ENCODE peak calls at places on chromosomes 7 and 10, in seven cellular contexts. P, M, U, R, T, J and W are unnamed samples.

GRCh38 chr7:134435161-134435920 is 23.6 kb downstream of the AKR1B1 start:
- DNase-seq in P (no peak), M (no peak), U (no peak), R (peak; percentile 81), T (peak; percentile 70), J (no peak), W (no peak)

GRCh38 chr10:21021843-21022594 is 124.9 kb upstream of the NEBL start:
- DNase-seq in P (no peak), M (no peak), U (peak; percentile 60), R (no peak), T (no peak), J (no peak), W (no peak)

GRCh38 chr10:35448687-35449662 is 112.7 kb downstream of the CCNY start:
- DNase-seq in P (peak; percentile 58), M (no peak), U (no peak), R (no peak), T (no peak), J (no peak), W (no peak)

GRCh38 chr7:23228412-23228811 is 18.2 kb upstream of the GPNMB start:
- DNase-seq in P (no peak), M (no peak), U (no peak), R (no peak), T (no peak), J (no peak), W (no peak)

GRCh38 chr7:15567036-15567435 is 5.2 kb upstream of the AGMO start:
- DNase-seq in P (no peak), M (no peak), U (no peak), R (no peak), T (no peak), J (no peak), W (no peak)

GRCh38 chr10:46525177-46525823 is 31.2 kb downstream of the GPRIN2 start:
- DNase-seq in P (no peak), M (no peak), U (peak; percentile 44), R (peak; percentile 89), T (no peak), J (no peak), W (no peak)

GRCh38 chr10:22501412-22501811 is 156.1 kb downstream of the SPAG6 start:
- DNase-seq in P (no peak), M (no peak), U (no peak), R (no peak), T (no peak), J (no peak), W (no peak)

GRCh38 chr10:50501478-50501877 is 122.3 kb downstream of the SGMS1 start:
- DNase-seq in P (no peak), M (no peak), U (no peak), R (peak; percentile 67), T (no peak), J (no peak), W (no peak)

GRCh38 chr7:4097001-4097609 is 585.0 kb upstream of the FOXK1 start:
- DNase-seq in P (no peak), M (no peak), U (no peak), R (no peak), T (no peak), J (no peak), W (no peak)

GRCh38 chr7:2843191-2843685 is 870 bp downstream of the GNA12 start:
- DNase-seq in P (no peak), M (no peak), U (no peak), R (no peak), T (no peak), J (no peak), W (no peak)

GRCh38 chr10:44233561-44234470 is 151.1 kb downstream of the CXCL12 start:
- DNase-seq in P (peak; percentile 57), M (peak; percentile 35), U (peak; percentile 95), R (no peak), T (no peak), J (no peak), W (peak; percentile 41)

GRCh38 chr7:157224627-157225026 is 85.9 kb downstream of the UBE3C start:
- DNase-seq in P (no peak), M (no peak), U (no peak), R (peak; percentile 59), T (peak; percentile 38), J (no peak), W (no peak)

GRCh38 chr7:157220916-157221569 is 82.3 kb downstream of the UBE3C start:
- DNase-seq in P (no peak), M (no peak), U (no peak), R (no peak), T (no peak), J (no peak), W (no peak)

GRCh38 chr7:157219154-157219553 is 80.4 kb downstream of the UBE3C start:
- DNase-seq in P (no peak), M (no peak), U (no peak), R (no peak), T (no peak), J (no peak), W (no peak)
- H3K9me3 ChIP-seq in P (no peaks in the 10 kb centered on the region), M (no peaks in the 10 kb centered on the region), U (no peaks in the 10 kb centered on the region), R (no peaks in the 10 kb centered on the region), T (no peaks in the 10 kb centered on the region), J (no peaks in the 10 kb centered on the region), W (no peaks in the 10 kb centered on the region)

DNA sequence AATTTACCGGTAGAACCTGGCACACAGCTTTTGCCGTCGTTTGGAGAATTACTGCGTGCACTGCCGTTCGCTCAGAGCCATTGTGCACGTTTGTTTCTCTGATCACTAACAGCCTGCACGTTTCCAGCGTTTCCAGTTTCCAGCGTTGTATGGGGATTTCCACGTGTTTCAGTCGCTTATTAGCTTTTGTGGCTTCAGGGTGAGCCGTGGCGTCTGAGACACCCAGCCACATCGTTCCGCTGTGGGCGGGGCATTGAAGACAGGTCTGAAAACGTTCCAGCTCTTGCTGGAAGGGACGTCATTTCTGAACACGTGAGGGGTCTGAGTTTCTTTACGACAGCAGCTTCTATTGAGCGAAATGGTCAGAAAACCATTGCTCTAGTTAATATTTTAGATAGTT is 164.8 kb downstream of the DNAJB6 start:
- DNase-seq in P (no peak), M (no peak), U (peak; percentile 24), R (no peak), T (no peak), J (peak; percentile 16), W (no peak)
- H3K9me3 ChIP-seq in P (no peaks in the 10 kb centered on the region), M (no peaks in the 10 kb centered on the region), U (peaks cover 61% of the 10 kb centered on the region), R (peaks cover 36% of the 10 kb centered on the region), T (peaks cover 6% of the 10 kb centered on the region), J (no peaks in the 10 kb centered on the region), W (no peaks in the 10 kb centered on the region)

DNA sequence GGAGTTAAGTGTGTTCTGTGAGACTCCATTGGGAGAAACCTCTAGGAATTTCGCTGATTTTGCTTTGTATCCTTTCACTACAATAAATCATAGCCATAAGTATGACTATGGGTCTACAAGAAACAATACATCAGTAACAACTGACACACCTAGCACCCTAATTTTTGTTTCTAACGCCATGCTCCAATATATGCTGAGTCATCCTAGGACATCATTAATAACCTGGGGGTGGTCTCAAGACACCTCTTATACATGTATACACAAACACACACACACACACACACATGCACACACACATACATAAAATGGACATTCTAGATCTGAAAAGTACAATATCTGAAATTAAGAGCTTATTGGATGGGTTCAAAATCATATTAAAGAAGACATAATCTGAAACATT is 18.2 kb downstream of the ZNF248 start:
- DNase-seq in P (no peak), M (no peak), U (no peak), R (no peak), T (no peak), J (no peak), W (no peak)
- H3K9me3 ChIP-seq in P (no peaks in the 10 kb centered on the region), M (no peaks in the 10 kb centered on the region), U (peaks cover 92% of the 10 kb centered on the region), R (no peaks in the 10 kb centered on the region), T (peaks cover 31% of the 10 kb centered on the region), J (peaks cover 3% of the 10 kb centered on the region), W (no peaks in the 10 kb centered on the region)

GRCh38 chr10:112911196-112911595 is 38.9 kb upstream of the TCF7L2 start:
- DNase-seq in P (no peak), M (no peak), U (no peak), R (peak; percentile 11), T (no peak), J (no peak), W (no peak)

GRCh38 chr10:112907893-112908292 is 42.2 kb upstream of the TCF7L2 start:
- DNase-seq in P (no peak), M (no peak), U (no peak), R (peak; percentile 37), T (no peak), J (no peak), W (no peak)

GRCh38 chr10:112912441-112912911 is 37.6 kb upstream of the TCF7L2 start:
- DNase-seq in P (no peak), M (no peak), U (no peak), R (peak; percentile 25), T (no peak), J (no peak), W (no peak)

GRCh38 chr10:112906945-112907344 is 43.1 kb upstream of the TCF7L2 start:
- DNase-seq in P (no peak), M (no peak), U (no peak), R (no peak), T (no peak), J (no peak), W (peak; percentile 34)

DNA sequence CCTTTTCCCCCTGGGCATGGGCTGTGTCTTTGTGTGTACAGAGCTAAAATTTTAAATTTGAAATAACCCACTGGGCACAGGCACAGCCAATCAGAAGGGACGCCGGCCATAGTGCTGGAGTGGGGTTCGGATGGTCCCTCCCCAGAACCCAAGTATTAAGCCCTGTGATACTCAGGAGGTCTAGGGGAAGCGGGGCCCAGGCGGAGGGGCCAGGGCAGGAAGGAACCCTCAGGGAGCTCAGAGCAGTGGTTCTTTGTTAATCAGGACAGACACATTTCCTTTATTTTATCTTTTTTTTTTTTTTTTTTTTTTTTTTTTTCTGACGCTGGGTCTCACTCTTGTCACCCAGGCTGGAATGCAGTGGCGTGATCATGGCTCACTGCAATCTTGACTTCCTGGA is 41.5 kb upstream of the TCF7L2 start:
- DNase-seq in P (no peak), M (no peak), U (no peak), R (no peak), T (no peak), J (no peak), W (peak; percentile 17)
- H3K9me3 ChIP-seq in P (no peaks in the 10 kb centered on the region), M (no peaks in the 10 kb centered on the region), U (no peaks in the 10 kb centered on the region), R (no peaks in the 10 kb centered on the region), T (no peaks in the 10 kb centered on the region), J (no peaks in the 10 kb centered on the region), W (no peaks in the 10 kb centered on the region)

DNA sequence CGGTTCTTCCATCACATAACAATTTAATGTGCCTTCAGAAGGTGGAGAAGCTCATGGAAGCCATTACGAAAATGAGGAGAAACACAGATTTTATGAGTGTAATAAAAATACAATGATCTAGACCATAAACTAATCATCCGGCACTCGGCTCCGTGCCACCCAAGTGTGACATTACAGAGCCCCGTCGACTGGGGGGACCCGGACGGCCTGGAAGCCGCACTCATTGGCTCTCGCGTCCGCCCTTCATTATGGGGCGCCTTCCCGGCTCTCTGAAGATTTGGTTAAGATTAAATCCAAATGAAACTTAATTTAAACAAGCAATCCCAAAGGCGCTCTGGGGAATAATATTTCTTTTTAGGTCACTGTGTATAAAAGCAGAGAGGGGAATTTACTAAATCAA is 242.6 kb downstream of the DNAJB6 start:
- DNase-seq in P (no peak), M (no peak), U (no peak), R (no peak), T (no peak), J (no peak), W (no peak)
- H3K9me3 ChIP-seq in P (no peaks in the 10 kb centered on the region), M (no peaks in the 10 kb centered on the region), U (peaks cover 60% of the 10 kb centered on the region), R (peaks cover 30% of the 10 kb centered on the region), T (no peaks in the 10 kb centered on the region), J (no peaks in the 10 kb centered on the region), W (no peaks in the 10 kb centered on the region)